ENCODE peak calls at places on chromosome 20, in seven cellular contexts. U, Z, J, F, X, H and K are unnamed samples.

GRCh38 chr20:31569163-31570020 is 35.7 kb upstream of the ID1 start:
- DNase-seq in U (peak; percentile 57), F (peak; percentile 59), H (peak; percentile 64), X (peak; percentile 76), J (no peak), Z (peak; percentile 57), K (no peak)

GRCh38 chr20:63522091-63522868 is 1.7 kb downstream of the PPDPF start:
- DNase-seq in U (no peak), H (no peak), F (no peak), Z (no peak), X (no peak), J (no peak), K (no peak)

GRCh38 chr20:61454053-61454452 is 202.0 kb downstream of the CDH4 start:
- DNase-seq in X (no peak), F (peak; percentile 20), U (no peak), Z (no peak), J (no peak), H (no peak), K (no peak)

GRCh38 chr20:24755411-24755922 is 193.6 kb upstream of the CST7 start:
- DNase-seq in H (no peak), F (no peak), X (no peak), J (peak; percentile 70), U (no peak), Z (no peak), K (no peak)

GRCh38 chr20:61414455-61414991 is 162.5 kb downstream of the CDH4 start:
- DNase-seq in H (no peak), J (peak; percentile 13), F (no peak), U (no peak), Z (no peak), X (no peak), K (no peak)

GRCh38 chr20:35307666-35308653 is 15.7 kb upstream of the FAM83C start:
- DNase-seq in X (peak; percentile 97), J (peak; percentile 43), F (peak; percentile 86), U (peak; percentile 69), H (no peak), Z (no peak), K (peak; percentile 95)

GRCh38 chr20:48025661-48026060 is 240.4 kb upstream of the SULF2 start:
- DNase-seq in X (peak; percentile 12), F (peak; percentile 92), Z (no peak), U (peak; percentile 53), H (no peak), J (no peak), K (no peak)

GRCh38 chr20:6122111-6122872 is 538 bp downstream of the FERMT1 start:
- DNase-seq in X (peak; percentile 46), J (no peak), Z (no peak), H (peak; percentile 14), F (peak; percentile 18), U (peak; percentile 69), K (peak; percentile 98)

GRCh38 chr20:63177134-63177784 is 38.7 kb downstream of the YTHDF1 start:
- DNase-seq in F (no peak), X (peak; percentile 30), J (no peak), Z (no peak), H (no peak), U (no peak), K (no peak)

GRCh38 chr20:32559216-32559752 is 25.8 kb downstream of the NOL4L start:
- DNase-seq in Z (no peak), X (no peak), H (no peak), F (no peak), J (no peak), U (no peak), K (no peak)

GRCh38 chr20:58691773-58692578 is 624 bp upstream of the NPEPL1 start:
- DNase-seq in H (peak; percentile 39), J (no peak), X (peak; percentile 54), Z (no peak), U (peak; percentile 67), F (peak; percentile 85), K (peak; percentile 27)

GRCh38 chr20:59831024-59831900 is 102.2 kb downstream of the SYCP2 start:
- DNase-seq in J (no peak), Z (no peak), U (no peak), X (no peak), H (peak; percentile 51), F (no peak), K (peak; percentile 64)

GRCh38 chr20:63435552-63435951 is 36.9 kb downstream of the KCNQ2 start:
- DNase-seq in J (no peak), U (peak; percentile 3), H (no peak), X (peak; percentile 23), Z (no peak), F (no peak), K (no peak)

GRCh38 chr20:57698191-57698866 is 11.5 kb downstream of the PMEPA1 start:
- DNase-seq in H (peak; percentile 77), J (peak; percentile 92), F (peak; percentile 97), U (peak; percentile 95), X (peak; percentile 97), Z (no peak), K (peak; percentile 100)

GRCh38 chr20:6693178-6693807 is 74.2 kb upstream of the BMP2 start:
- DNase-seq in U (no peak), J (no peak), X (no peak), Z (no peak), H (peak; percentile 52), F (no peak), K (peak; percentile 35)

GRCh38 chr20:49543071-49543857 is 24.7 kb downstream of the PTGIS start:
- DNase-seq in H (no peak), U (no peak), F (no peak), X (no peak), Z (no peak), J (no peak), K (no peak)

GRCh38 chr20:24870876-24871275 is 78.2 kb upstream of the CST7 start:
- DNase-seq in X (no peak), Z (no peak), U (no peak), J (no peak), H (no peak), F (no peak), K (no peak)

GRCh38 chr20:37007898-37008649 is 56.6 kb upstream of the SAMHD1 start:
- DNase-seq in J (peak; percentile 27), Z (peak; percentile 63), H (no peak), F (peak; percentile 41), X (peak; percentile 44), U (peak; percentile 61), K (peak; percentile 39)

GRCh38 chr20:59825563-59825920 is 107.9 kb downstream of the SYCP2 start:
- DNase-seq in X (no peak), F (no peak), Z (no peak), U (no peak), J (no peak), H (no peak), K (no peak)

GRCh38 chr20:32522525-32522774 is 62.7 kb downstream of the NOL4L start:
- DNase-seq in X (no peak), U (no peak), J (no peak), H (no peak), Z (no peak), F (no peak), K (no peak)

GRCh38 chr20:38230957-38231785 is 29.4 kb downstream of the KIAA1755 start:
- DNase-seq in Z (no peak), X (peak; percentile 45), H (no peak), U (no peak), J (no peak), F (no peak), K (peak; percentile 78)

DNA sequence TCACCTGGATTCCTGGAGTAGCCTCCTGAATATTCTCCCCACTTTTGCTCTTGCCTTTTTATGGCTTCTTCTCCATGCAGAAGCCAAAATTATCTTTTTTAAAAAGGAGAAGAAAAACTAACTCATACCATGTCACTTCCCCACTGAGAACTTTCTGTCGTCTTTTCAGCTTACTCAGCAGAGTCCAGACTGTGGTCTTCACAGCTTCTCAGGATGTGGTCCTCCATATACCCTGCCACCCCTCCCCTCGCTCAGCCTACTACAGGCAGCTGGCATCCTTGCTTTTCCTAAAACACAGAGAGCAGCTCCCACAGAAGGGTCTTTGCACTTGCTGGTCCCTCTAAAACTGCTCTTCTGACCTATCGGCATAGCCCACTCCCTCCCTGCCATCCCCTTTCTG is 89.4 kb upstream of the ISM1 start:
- DNase-seq in H (no peak), F (no peak), X (no peak), U (no peak), Z (no peak), J (no peak), K (no peak)
- H3K4me3 ChIP-seq in H (no peak overlapping the region), F (no peak overlapping the region), X (no peak overlapping the region), U (no peak overlapping the region), Z (no peak overlapping the region), J (no peak overlapping the region), K (no peak overlapping the region)

DNA sequence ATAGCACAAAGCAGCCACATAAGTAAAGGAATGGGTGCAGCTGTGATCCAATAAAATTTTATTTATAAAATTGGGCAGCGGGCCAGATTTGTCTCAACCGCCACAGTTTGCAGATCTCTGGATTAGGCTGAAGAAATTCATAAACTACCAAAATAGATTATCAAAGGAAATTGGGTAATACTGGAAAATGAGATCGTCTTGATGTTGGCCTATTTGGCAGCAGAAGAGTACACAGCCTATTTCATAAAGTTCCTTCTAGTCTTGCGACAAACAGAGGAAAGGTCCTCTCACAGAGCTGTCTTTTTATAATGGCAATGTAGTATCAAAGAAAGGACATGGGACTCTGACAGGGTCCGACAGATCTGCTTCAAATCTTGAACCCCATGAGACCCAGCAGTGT is 69.7 kb downstream of the DZANK1 start:
- DNase-seq in F (no peak), J (no peak), H (no peak), X (no peak), Z (no peak), U (peak; percentile 48), K (no peak)
- H3K4me3 ChIP-seq in F (no peak overlapping the region), J (no peak overlapping the region), H (no peak overlapping the region), X (no peak overlapping the region), Z (no peak overlapping the region), U (no peak overlapping the region), K (no peak overlapping the region)

DNA sequence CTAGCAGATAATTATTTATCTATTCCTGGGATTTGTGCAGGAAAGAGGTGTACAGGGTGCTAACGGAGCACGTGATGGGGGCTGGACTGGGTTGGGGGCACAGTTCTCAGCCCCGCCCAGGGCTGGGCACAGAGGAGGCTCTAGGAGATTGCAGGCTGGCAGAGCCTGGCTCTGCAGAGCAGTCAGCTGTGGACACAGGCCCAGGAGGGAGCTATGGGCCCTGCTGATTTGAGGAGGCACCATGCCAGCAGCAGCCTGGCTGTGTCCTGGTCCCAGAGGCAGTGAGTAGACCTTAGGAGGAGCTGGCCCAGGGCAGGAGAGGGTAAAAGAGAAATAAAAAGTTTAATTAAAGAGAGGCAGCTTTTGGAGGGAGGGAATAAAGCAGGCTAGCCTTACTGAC is 19.3 kb downstream of the MAFB start:
- DNase-seq in F (no peak), Z (no peak), X (no peak), H (no peak), U (no peak), J (no peak), K (no peak)
- H3K4me3 ChIP-seq in F (no peak overlapping the region), Z (no peak overlapping the region), X (no peak overlapping the region), H (no peak overlapping the region), U (no peak overlapping the region), J (no peak overlapping the region), K (no peak overlapping the region)

GRCh38 chr20:41051426-41051825 is 22.8 kb downstream of the TOP1 start:
- DNase-seq in J (no peak), X (no peak), H (no peak), U (no peak), F (no peak), Z (no peak), K (no peak)

GRCh38 chr20:41050361-41051019 is 21.9 kb downstream of the TOP1 start:
- DNase-seq in J (no peak), U (peak; percentile 68), H (no peak), X (peak; percentile 64), F (peak; percentile 33), Z (no peak), K (no peak)

GRCh38 chr20:41047975-41048305 is 19.3 kb downstream of the TOP1 start:
- DNase-seq in U (peak; percentile 41), Z (peak; percentile 56), H (no peak), X (no peak), F (peak; percentile 58), J (no peak), K (peak; percentile 55)

GRCh38 chr20:41048475-41049242 is 20.0 kb downstream of the TOP1 start:
- DNase-seq in U (no peak), H (no peak), X (no peak), J (no peak), Z (peak; percentile 52), F (no peak), K (no peak)

GRCh38 chr20:41049451-41049850 is 20.8 kb downstream of the TOP1 start:
- DNase-seq in Z (no peak), X (no peak), F (no peak), J (no peak), U (no peak), H (no peak), K (no peak)
- H3K4me3 ChIP-seq in Z (no peak overlapping the region), X (no peak overlapping the region), F (no peak overlapping the region), J (no peak overlapping the region), U (no peak overlapping the region), H (no peak overlapping the region), K (no peak overlapping the region)